ENCODE peak calls at places on chromosomes 5 and 9, in six cellular contexts. I is esophagus squamous epithelium, Q is aorta, V is BE2C, U is upper lobe of left lung, D is upper lobe of right lung. X is an unnamed sample.

GRCh38 chr9:84136119-84136868 is 155.7 kb downstream of the RMI1 start:
- DNase-seq in I (no peak), Q (no peak), V (no peak), U (no peak), D (no peak), X (no peak)

GRCh38 chr9:113687680-113688371 is 188.3 kb upstream of the ZNF618 start:
- DNase-seq in I (no peak), Q (no peak), V (no peak), U (no peak), D (peak; percentile 47), X (no peak)

GRCh38 chr9:36092509-36093215 is 43.9 kb upstream of the GLIPR2 start:
- DNase-seq in I (no peak), Q (no peak), V (no peak), U (peak; percentile 29), D (no peak), X (peak; percentile 30)

GRCh38 chr5:137618476-137618875 is 117.4 kb downstream of the KLHL3 start:
- DNase-seq in I (no peak), Q (no peak), V (no peak), U (no peak), D (no peak), X (no peak)

GRCh38 chr9:25255216-25255615 is 423.0 kb downstream of the TUSC1 start:
- DNase-seq in I (no peak), Q (no peak), V (no peak), U (no peak), D (no peak), X (no peak)

GRCh38 chr5:125463441-125464092 is 717.1 kb upstream of the ZNF608 start:
- DNase-seq in I (no peak), Q (no peak), V (no peak), U (no peak), D (no peak), X (no peak)

GRCh38 chr5:55108651-55109050 is 6.2 kb downstream of the GZMA start:
- DNase-seq in I (no peak), Q (no peak), V (no peak), U (no peak), D (no peak), X (no peak)

GRCh38 chr5:50927953-50928352 is 261.5 kb downstream of the PARP8 start:
- DNase-seq in I (no peak), Q (no peak), V (no peak), U (no peak), D (no peak), X (no peak)

GRCh38 chr5:149024477-149024876 is 38.4 kb downstream of the SH3TC2 start:
- DNase-seq in I (no peak), Q (no peak), V (no peak), U (no peak), D (no peak), X (no peak)

GRCh38 chr9:114098660-114099522 is at the start of gene KIF12:
- DNase-seq in I (no peak), Q (no peak), V (peak; percentile 80), U (peak; percentile 75), D (peak; percentile 87), X (no peak)

GRCh38 chr5:113336975-113337374 is 97.8 kb downstream of the TSSK1B start:
- DNase-seq in I (no peak), Q (peak; percentile 81), V (peak; percentile 83), U (no peak), D (no peak), X (no peak)

GRCh38 chr5:108687599-108688220 is 60.0 kb upstream of the FER start:
- DNase-seq in I (no peak), Q (no peak), V (no peak), U (no peak), D (no peak), X (no peak)

GRCh38 chr9:16171851-16172250 is 619.0 kb downstream of the CCDC171 start:
- DNase-seq in I (no peak), Q (no peak), V (no peak), U (no peak), D (no peak), X (no peak)

GRCh38 chr5:176881816-176882565 is 17.2 kb downstream of the HK3 start:
- DNase-seq in I (no peak), Q (peak; percentile 73), V (no peak), U (no peak), D (peak; percentile 53), X (no peak)

GRCh38 chr9:137312852-137313325 is 10.8 kb upstream of the NRARP start:
- DNase-seq in I (no peak), Q (peak; percentile 62), V (peak; percentile 9), U (peak; percentile 16), D (peak; percentile 60), X (no peak)

GRCh38 chr9:18861599-18862546 is 171.1 kb downstream of the SAXO1 start:
- DNase-seq in I (no peak), Q (peak; percentile 83), V (no peak), U (no peak), D (no peak), X (no peak)

GRCh38 chr5:168908207-168908606 is 329.0 kb upstream of the PANK3 start:
- DNase-seq in I (no peak), Q (no peak), V (no peak), U (no peak), D (no peak), X (no peak)

GRCh38 chr5:58235279-58235678 is 224.6 kb downstream of the PLK2 start:
- DNase-seq in I (no peak), Q (no peak), V (no peak), U (peak; percentile 45), D (no peak), X (no peak)

GRCh38 chr5:58239731-58240130 is 220.2 kb downstream of the PLK2 start:
- DNase-seq in I (no peak), Q (no peak), V (no peak), U (no peak), D (no peak), X (no peak)

GRCh38 chr5:58240286-58240685 is 219.6 kb downstream of the PLK2 start:
- DNase-seq in I (no peak), Q (no peak), V (no peak), U (no peak), D (no peak), X (no peak)

GRCh38 chr5:58239075-58239474 is 220.8 kb downstream of the PLK2 start:
- DNase-seq in I (no peak), Q (no peak), V (no peak), U (no peak), D (no peak), X (no peak)

GRCh38 chr5:58236498-58236897 is 223.4 kb downstream of the PLK2 start:
- DNase-seq in I (no peak), Q (no peak), V (no peak), U (no peak), D (no peak), X (no peak)
- H3K4me1 ChIP-seq in I (peaks cover 28% of the 10 kb centered on the region), Q (no peaks in the 10 kb centered on the region), V (no peaks in the 10 kb centered on the region), U (peaks cover 3% of the 10 kb centered on the region), D (no peaks in the 10 kb centered on the region), X (no peaks in the 10 kb centered on the region)

GRCh38 chr9:71766663-71767062 is 1.6 kb downstream of the CEMIP2 start:
- DNase-seq in I (no peak), Q (no peak), V (no peak), U (no peak), D (no peak), X (peak; percentile 43)

GRCh38 chr9:71762900-71763653 is 5.2 kb downstream of the CEMIP2 start:
- DNase-seq in I (no peak), Q (no peak), V (no peak), U (no peak), D (no peak), X (no peak)

GRCh38 chr9:71765693-71766092 is 2.6 kb downstream of the CEMIP2 start:
- DNase-seq in I (no peak), Q (no peak), V (no peak), U (no peak), D (no peak), X (no peak)

GRCh38 chr9:71763752-71764332 is 4.5 kb downstream of the CEMIP2 start:
- DNase-seq in I (no peak), Q (no peak), V (no peak), U (no peak), D (no peak), X (no peak)

DNA sequence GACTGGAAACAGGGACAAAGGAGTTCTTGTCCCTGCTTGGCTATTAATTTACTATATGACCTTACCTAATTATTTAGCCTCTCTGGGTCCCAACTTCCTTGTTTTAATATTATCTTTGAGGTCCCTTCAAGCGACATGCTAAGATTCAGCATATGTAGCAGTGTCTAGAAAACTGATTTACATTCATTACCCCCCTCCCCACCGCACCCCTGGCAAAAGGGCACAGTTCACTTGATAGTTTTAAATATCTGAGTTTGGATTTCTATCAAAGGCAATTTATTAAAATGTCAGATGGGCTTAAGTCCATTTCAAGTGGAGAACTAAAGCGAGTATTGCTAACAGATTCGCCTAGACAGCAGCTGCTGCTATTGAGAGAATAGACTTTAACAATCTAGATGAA is 3.9 kb downstream of the CEMIP2 start:
- DNase-seq in I (no peak), Q (no peak), V (no peak), U (no peak), D (no peak), X (no peak)
- H3K4me1 ChIP-seq in I (peaks cover 89% of the 10 kb centered on the region), Q (peaks cover 2% of the 10 kb centered on the region), V (no peaks in the 10 kb centered on the region), U (peaks cover 66% of the 10 kb centered on the region), D (peaks cover 44% of the 10 kb centered on the region), X (peaks cover 55% of the 10 kb centered on the region)

GRCh38 chr5:136036991-136037705 is 8.4 kb downstream of the TGFBI start:
- DNase-seq in I (no peak), Q (no peak), V (no peak), U (no peak), D (peak; percentile 18), X (no peak)
- H3K4me1 ChIP-seq in I (peaks cover 65% of the 10 kb centered on the region), Q (no peaks in the 10 kb centered on the region), V (no peaks in the 10 kb centered on the region), U (peaks cover 16% of the 10 kb centered on the region), D (peaks cover 27% of the 10 kb centered on the region), X (peaks cover 33% of the 10 kb centered on the region)

DNA sequence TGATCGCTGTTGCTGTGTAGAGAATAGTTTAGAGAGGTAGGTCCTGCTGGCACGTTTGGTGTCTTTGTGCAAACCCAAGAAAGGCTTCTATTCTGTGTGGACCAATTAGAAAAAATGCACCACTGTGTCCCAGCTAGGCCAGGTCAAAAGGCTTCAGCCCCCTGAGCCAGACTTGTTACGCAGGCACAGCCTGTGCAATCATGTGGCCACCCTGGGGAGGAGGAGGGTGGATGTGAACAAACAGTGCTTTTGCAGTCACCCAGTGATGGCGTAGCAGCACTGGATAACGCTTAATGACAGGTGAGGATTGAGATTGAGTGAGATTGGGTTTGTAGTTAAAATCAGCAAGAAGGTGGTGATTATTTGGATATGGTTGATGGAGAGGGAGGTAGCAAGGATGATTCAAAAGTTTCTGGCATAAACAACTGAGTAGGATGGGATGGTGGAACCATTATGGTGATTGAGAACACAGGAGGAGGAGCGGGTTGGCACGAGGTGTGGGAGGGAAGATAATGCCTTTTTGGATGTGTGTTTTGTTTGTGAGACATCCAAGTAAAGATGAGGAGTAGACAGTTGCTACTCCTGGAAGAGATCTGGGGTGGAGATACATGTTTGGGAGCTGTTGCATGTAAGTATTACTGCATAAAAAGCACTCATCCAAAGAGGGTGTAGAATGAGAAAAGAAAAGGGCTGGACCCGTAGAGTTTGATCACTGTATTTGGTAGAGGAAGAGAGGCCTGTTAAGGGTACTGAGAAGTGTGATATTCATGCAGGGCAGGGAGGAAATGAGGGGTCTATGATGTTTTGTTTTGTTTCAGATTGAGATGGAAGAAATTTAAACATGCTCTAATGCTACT is 6.7 kb downstream of the GCNT1 start:
- DNase-seq in I (no peak), Q (no peak), V (no peak), U (no peak), D (no peak), X (no peak)
- H3K4me1 ChIP-seq in I (peaks cover 5% of the 10 kb centered on the region), Q (no peaks in the 10 kb centered on the region), V (no peaks in the 10 kb centered on the region), U (no peaks in the 10 kb centered on the region), D (no peaks in the 10 kb centered on the region), X (no peaks in the 10 kb centered on the region)